ENCODE peak calls at places on chromosomes 7 and 10, in six cellular contexts. K, M, D, Y, F and Q are unnamed samples.

GRCh38 chr10:23516530-23516929 is 77.7 kb downstream of the OTUD1 start:
- DNase-seq in D (no peak), K (peak), Y (peak), M (no peak), F (peak), Q (peak)

GRCh38 chr10:80081801-80082750 is 3.6 kb downstream of the TMEM254 start:
- DNase-seq in K (peak), F (no peak), D (no peak), Y (no peak), M (no peak), Q (no peak)

GRCh38 chr7:27994639-27995038 is 186.0 kb downstream of the JAZF1 start:
- DNase-seq in K (peak), M (no peak), F (no peak), Y (no peak), D (no peak), Q (peak)

GRCh38 chr10:92490387-92490786 is 83.5 kb downstream of the IDE start:
- DNase-seq in Y (no peak), F (no peak), M (no peak), D (no peak), K (no peak), Q (no peak)

GRCh38 chr7:97512441-97513207 is 219.3 kb upstream of the TAC1 start:
- DNase-seq in M (no peak), D (no peak), K (no peak), F (no peak), Y (no peak), Q (no peak)

GRCh38 chr7:139745330-139746143 is 32.3 kb downstream of the HIPK2 start:
- DNase-seq in F (peak), K (peak), M (no peak), Y (no peak), D (no peak), Q (no peak)

GRCh38 chr10:703118-703517 is 13.7 kb upstream of the DIP2C start:
- DNase-seq in K (no peak), Y (no peak), F (no peak), M (no peak), D (no peak), Q (no peak)

GRCh38 chr10:26486985-26487850 is 49.1 kb downstream of the APBB1IP start:
- DNase-seq in M (no peak), F (peak), K (peak), D (peak), Y (no peak), Q (peak)

GRCh38 chr10:69901022-69901421 is 99.3 kb downstream of the COL13A1 start:
- DNase-seq in Y (no peak), D (no peak), M (no peak), F (no peak), K (no peak), Q (no peak)

GRCh38 chr7:122135275-122135674 is 8.8 kb downstream of the AASS start:
- DNase-seq in D (no peak), F (no peak), K (no peak), Y (no peak), M (no peak), Q (peak)

GRCh38 chr10:119478111-119479047 is 64.1 kb downstream of the RGS10 start:
- DNase-seq in Y (no peak), F (no peak), D (no peak), K (peak), M (no peak), Q (no peak)

GRCh38 chr7:94145602-94146001 is 141.4 kb upstream of the BET1 start:
- DNase-seq in D (no peak), Y (no peak), F (peak), M (no peak), K (peak), Q (no peak)

GRCh38 chr7:30173058-30173897 is 38.5 kb downstream of the MTURN start:
- DNase-seq in D (peak), F (peak), M (no peak), K (peak), Y (no peak), Q (peak)
- TF ChIP-seq CTCF in D (peak), F (peak), M (peak), K (peak), Y (no peak), Q (no peak)

GRCh38 chr7:112238852-112239610 is 32.5 kb downstream of the ZNF277 start:
- DNase-seq in D (no peak), F (peak), M (no peak), K (no peak), Y (no peak), Q (no peak)
- TF ChIP-seq CTCF in D (no peak), F (no peak), M (no peak), K (no peak), Y (no peak), Q (no peak)

DNA sequence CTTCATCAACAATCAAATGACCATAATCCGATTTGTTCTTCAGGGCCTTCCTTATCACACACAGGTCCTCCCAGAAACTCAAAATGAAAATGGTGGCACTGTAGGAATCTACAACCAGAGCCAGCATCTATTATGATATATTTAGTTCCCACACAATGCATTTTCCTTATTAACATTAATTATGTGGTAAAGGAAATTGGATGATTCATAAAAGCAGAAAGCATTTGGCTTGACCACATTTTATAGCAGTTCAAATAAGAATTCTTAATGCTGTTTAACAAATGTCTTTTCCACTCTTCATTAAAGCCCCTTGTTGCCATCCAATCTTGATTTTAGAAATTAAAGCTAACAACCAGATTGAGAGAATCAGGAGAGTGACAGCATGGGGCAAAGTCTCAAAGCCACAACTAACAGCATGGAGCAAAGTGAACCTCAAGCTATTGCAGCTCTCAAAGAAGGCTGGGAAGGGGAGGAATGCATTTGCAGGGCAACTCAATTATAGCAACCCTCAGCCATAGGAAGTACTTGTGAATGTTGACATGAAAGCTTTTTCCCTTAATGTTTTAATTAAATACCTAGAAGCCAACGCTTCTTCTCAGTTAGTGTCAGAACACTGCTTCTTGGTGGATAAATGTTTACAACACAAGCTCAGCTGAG is 549.1 kb downstream of the NXPH1 start:
- DNase-seq in D (no peak), K (no peak), F (no peak), M (no peak), Y (no peak), Q (no peak)
- TF ChIP-seq CTCF in D (no peak), K (no peak), F (no peak), M (no peak), Y (no peak), Q (no peak)

DNA sequence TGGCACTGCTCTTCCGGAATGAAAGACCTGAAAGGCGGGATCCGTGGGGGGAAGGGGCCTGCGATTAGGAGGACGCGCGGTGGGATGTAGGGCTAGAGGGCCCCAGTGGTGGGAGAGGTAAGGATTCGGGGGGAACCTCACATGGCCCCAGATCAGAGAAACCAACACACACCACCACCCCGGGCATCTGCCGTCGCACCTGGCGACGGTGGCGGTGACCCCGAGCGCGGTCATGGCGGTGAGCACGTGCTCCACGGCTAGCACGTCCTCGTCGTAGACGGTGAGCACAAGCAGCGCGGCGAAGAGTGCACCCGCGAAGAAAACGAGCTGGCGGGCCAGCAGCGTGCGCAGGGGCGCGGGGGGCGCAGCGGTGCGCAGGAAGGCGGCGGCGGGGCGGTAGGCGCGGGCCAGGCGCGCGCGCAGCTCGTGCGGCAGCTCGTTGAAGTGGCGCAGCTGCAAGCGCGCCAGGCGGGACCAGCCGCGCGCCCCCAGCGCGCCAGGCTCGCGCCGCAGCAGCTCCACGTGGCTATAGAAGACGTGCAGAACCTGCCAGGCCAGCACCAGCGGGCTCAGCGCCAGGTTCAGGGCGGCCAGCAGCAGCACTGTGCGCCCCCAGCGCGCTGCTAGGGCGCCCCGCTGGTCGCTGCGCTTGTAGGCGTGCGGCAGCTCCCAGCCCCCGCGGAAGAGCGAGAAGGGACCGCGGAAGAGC is 5.7 kb downstream of the ATG9B start:
- DNase-seq in Y (no peak), D (no peak), K (no peak), F (no peak), M (no peak), Q (peak)
- TF ChIP-seq CTCF in Y (peak), D (no peak), K (no peak), F (no peak), M (no peak), Q (no peak)

GRCh38 chr10:121092341-121093099 is 241.4 kb downstream of the WDR11 start:
- DNase-seq in M (no peak), D (no peak), K (no peak), Y (no peak), F (no peak), Q (peak)
- TF ChIP-seq CTCF in M (no peak), D (no peak), K (no peak), Y (no peak), F (no peak), Q (no peak)

GRCh38 chr10:33073641-33074410 is 115.8 kb upstream of the ITGB1 start:
- DNase-seq in K (peak), M (no peak), Y (no peak), D (no peak), F (peak), Q (no peak)
- TF ChIP-seq CTCF in K (peak), M (no peak), Y (no peak), D (no peak), F (peak), Q (no peak)

GRCh38 chr7:51316262-51316665 is 345 bp downstream of the COBL start:
- DNase-seq in K (no peak), D (no peak), F (no peak), M (no peak), Y (peak), Q (peak)
- TF ChIP-seq CTCF in K (no peak), D (no peak), F (no peak), M (no peak), Y (no peak), Q (peak)